ENCODE peak calls at places on chromosomes 5 and 9, in four cellular contexts. Q is C1 segment of cervical spinal cord, B is left ventricle myocardium superior, P is T follicular helper cell. F is an unnamed sample.

GRCh38 chr9:122095010-122095767 is 2.1 kb upstream of the TTLL11 start:
- DNase-seq in B (no peak), Q (no peak), P (peak), F (no peak)

GRCh38 chr5:109989161-109989560 is 299.4 kb downstream of the MAN2A1 start:
- DNase-seq in Q (no peak), P (no peak), B (no peak), F (no peak)

GRCh38 chr9:82498918-82499317 is 510.3 kb downstream of the SPATA31D1 start:
- DNase-seq in P (no peak), B (no peak), Q (no peak), F (no peak)

GRCh38 chr5:138645778-138646575 is 70.8 kb upstream of the HSPA9 start:
- DNase-seq in B (no peak), Q (no peak), P (no peak), F (no peak)

GRCh38 chr5:115602585-115603125 is 376 bp upstream of the TICAM2 start:
- DNase-seq in B (no peak), Q (no peak), P (no peak), F (no peak)

GRCh38 chr5:59661939-59662615 is 231.4 kb downstream of the PDE4D start:
- DNase-seq in B (no peak), Q (no peak), P (no peak), F (no peak)

GRCh38 chr9:88443480-88444113 is 55.4 kb downstream of the SPIN1 start:
- DNase-seq in P (no peak), Q (no peak), B (no peak), F (no peak)

GRCh38 chr9:126880947-126881332 is 20.5 kb downstream of the ZBTB34 start:
- DNase-seq in P (no peak), B (no peak), Q (no peak), F (peak)

GRCh38 chr9:126548312-126548711 is 65.4 kb upstream of the LMX1B start:
- DNase-seq in Q (no peak), P (no peak), B (no peak), F (no peak)

GRCh38 chr5:100517301-100517974 is 17.7 kb upstream of the FAM174A start:
- DNase-seq in Q (no peak), P (no peak), B (no peak), F (no peak)

GRCh38 chr9:4837126-4837767 is 44.5 kb downstream of the RCL1 start:
- DNase-seq in Q (no peak), B (no peak), P (no peak), F (no peak)

GRCh38 chr9:95515272-95516113 is 1.3 kb downstream of the PTCH1 start:
- DNase-seq in Q (no peak), B (peak), P (no peak), F (no peak)

GRCh38 chr5:133460172-133460758 is 152.1 kb downstream of the FSTL4 start:
- DNase-seq in B (peak), P (no peak), Q (no peak), F (no peak)